ENCODE peak calls at places on chromosomes 11 and 22, in eight cellular contexts. B, T, D, Z, R, X, P and S are unnamed samples.

GRCh38 chr11:119085523-119085878 is 820 bp downstream of the HMBS start:
- DNase-seq in B (no peak), T (no peak), D (no peak), Z (no peak), R (no peak), X (no peak), P (no peak), S (no peak)

GRCh38 chr22:46052331-46052771 is 75.4 kb upstream of the WNT7B start:
- DNase-seq in B (no peak), T (no peak), D (no peak), Z (no peak), R (no peak), X (no peak), P (no peak), S (no peak)

GRCh38 chr11:115670538-115671200 is 166.5 kb upstream of the CADM1 start:
- DNase-seq in B (no peak), T (no peak), D (no peak), Z (no peak), R (no peak), X (no peak), P (no peak), S (no peak)

GRCh38 chr22:17788528-17789378 is 14.5 kb upstream of the BID start:
- DNase-seq in B (no peak), T (no peak), D (no peak), Z (no peak), R (no peak), X (no peak), P (no peak), S (no peak)

GRCh38 chr11:70159612-70160570 is 43.2 kb upstream of the FADD start:
- DNase-seq in B (no peak), T (peak; percentile 47), D (no peak), Z (no peak), R (peak; percentile 83), X (peak; percentile 89), P (no peak), S (no peak)

GRCh38 chr11:76803023-76803422 is 19.9 kb downstream of the TSKU start:
- DNase-seq in B (peak; percentile 49), T (peak; percentile 83), D (no peak), Z (no peak), R (no peak), X (no peak), P (peak; percentile 82), S (no peak)

GRCh38 chr11:10042699-10043098 is 251.3 kb downstream of the SBF2 start:
- DNase-seq in B (no peak), T (no peak), D (no peak), Z (no peak), R (no peak), X (no peak), P (no peak), S (no peak)

GRCh38 chr11:94791216-94791889 is 23.2 kb downstream of the AMOTL1 start:
- DNase-seq in B (no peak), T (no peak), D (no peak), Z (peak; percentile 46), R (no peak), X (no peak), P (peak; percentile 50), S (no peak)

GRCh38 chr22:49086181-49086580 is 741.5 kb downstream of the BRD1 start:
- DNase-seq in B (no peak), T (no peak), D (no peak), Z (no peak), R (no peak), X (no peak), P (no peak), S (no peak)

GRCh38 chr22:46038516-46039430 is 61.8 kb upstream of the WNT7B start:
- DNase-seq in B (no peak), T (no peak), D (no peak), Z (no peak), R (no peak), X (no peak), P (no peak), S (no peak)

GRCh38 chr11:19392321-19392720 is 151.6 kb upstream of the E2F8 start:
- DNase-seq in B (no peak), T (no peak), D (no peak), Z (no peak), R (no peak), X (no peak), P (no peak), S (no peak)

GRCh38 chr11:28105869-28106268 is 2.1 kb downstream of the KIF18A start:
- DNase-seq in B (no peak), T (no peak), D (no peak), Z (no peak), R (no peak), X (no peak), P (no peak), S (no peak)

GRCh38 chr22:19957445-19957844 is 15.8 kb upstream of the TXNRD2 start:
- DNase-seq in B (no peak), T (no peak), D (no peak), Z (no peak), R (no peak), X (no peak), P (no peak), S (no peak)
- TF ChIP-seq CTCF in B (peak; percentile 8), T (no peak), D (peak; percentile 5), Z (peak; percentile 9), R (peak; percentile 20), X (no peak), P (no peak), S (peak; percentile 14)

DNA sequence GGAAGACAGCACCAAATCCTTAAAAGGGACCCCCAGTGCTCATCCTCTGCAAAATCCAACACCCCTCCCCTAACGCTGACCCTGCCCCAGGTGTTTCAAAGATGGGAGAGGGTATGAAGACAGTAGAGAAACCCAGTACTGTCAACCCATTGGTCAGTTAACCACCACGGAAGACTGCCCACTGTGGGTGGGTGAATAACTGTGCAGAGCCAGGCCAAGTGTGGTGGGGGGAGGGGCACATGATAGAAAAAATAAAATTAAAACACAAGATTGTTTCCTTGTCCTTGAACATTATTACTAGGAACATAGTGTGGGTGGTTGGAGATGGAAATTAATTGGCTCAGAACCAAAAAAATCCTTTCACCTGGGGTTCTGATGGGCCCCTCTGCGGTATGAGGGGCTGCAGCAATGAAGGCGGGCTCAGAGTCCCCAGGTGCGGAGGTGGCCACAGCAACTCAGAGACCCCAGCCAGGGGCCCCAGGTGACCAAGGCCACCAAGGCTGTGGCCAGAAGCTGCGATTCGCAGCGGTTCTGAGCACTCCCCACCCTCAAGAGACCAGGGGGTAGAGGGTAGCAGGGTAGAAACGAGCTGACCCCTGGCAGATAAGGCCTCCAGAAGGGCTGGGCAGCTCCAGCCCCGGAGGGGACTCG is 1.1 kb downstream of the TNKS1BP1 start:
- DNase-seq in B (no peak), T (peak; percentile 40), D (no peak), Z (peak; percentile 45), R (no peak), X (no peak), P (peak; percentile 52), S (no peak)
- TF ChIP-seq CTCF in B (peak; percentile 9), T (no peak), D (peak; percentile 1), Z (peak; percentile 48), R (no peak), X (no peak), P (peak; percentile 21), S (no peak)

GRCh38 chr11:32487270-32487669 is 51.9 kb upstream of the WT1 start:
- DNase-seq in B (no peak), T (no peak), D (no peak), Z (no peak), R (no peak), X (peak; percentile 13), P (peak; percentile 29), S (peak; percentile 58)
- TF ChIP-seq CTCF in B (no peak), T (no peak), D (no peak), Z (peak; percentile 45), R (no peak), X (no peak), P (peak; percentile 43), S (peak; percentile 55)

GRCh38 chr11:64180871-64181270 is 5.1 kb upstream of the STIP1 start:
- DNase-seq in B (no peak), T (no peak), D (no peak), Z (no peak), R (no peak), X (no peak), P (no peak), S (no peak)

GRCh38 chr11:64181506-64182411 is 4.2 kb upstream of the STIP1 start:
- DNase-seq in B (peak; percentile 93), T (peak; percentile 93), D (no peak), Z (peak; percentile 94), R (peak; percentile 64), X (peak; percentile 88), P (peak; percentile 93), S (peak; percentile 83)

GRCh38 chr11:64185323-64186204 is at the start of gene STIP1:
- DNase-seq in B (peak; percentile 98), T (peak; percentile 100), D (peak; percentile 100), Z (peak; percentile 100), R (peak; percentile 100), X (peak; percentile 97), P (peak; percentile 100), S (peak; percentile 100)

GRCh38 chr11:64183890-64184289 is 2.1 kb upstream of the STIP1 start:
- DNase-seq in B (no peak), T (no peak), D (no peak), Z (no peak), R (no peak), X (no peak), P (no peak), S (no peak)

DNA sequence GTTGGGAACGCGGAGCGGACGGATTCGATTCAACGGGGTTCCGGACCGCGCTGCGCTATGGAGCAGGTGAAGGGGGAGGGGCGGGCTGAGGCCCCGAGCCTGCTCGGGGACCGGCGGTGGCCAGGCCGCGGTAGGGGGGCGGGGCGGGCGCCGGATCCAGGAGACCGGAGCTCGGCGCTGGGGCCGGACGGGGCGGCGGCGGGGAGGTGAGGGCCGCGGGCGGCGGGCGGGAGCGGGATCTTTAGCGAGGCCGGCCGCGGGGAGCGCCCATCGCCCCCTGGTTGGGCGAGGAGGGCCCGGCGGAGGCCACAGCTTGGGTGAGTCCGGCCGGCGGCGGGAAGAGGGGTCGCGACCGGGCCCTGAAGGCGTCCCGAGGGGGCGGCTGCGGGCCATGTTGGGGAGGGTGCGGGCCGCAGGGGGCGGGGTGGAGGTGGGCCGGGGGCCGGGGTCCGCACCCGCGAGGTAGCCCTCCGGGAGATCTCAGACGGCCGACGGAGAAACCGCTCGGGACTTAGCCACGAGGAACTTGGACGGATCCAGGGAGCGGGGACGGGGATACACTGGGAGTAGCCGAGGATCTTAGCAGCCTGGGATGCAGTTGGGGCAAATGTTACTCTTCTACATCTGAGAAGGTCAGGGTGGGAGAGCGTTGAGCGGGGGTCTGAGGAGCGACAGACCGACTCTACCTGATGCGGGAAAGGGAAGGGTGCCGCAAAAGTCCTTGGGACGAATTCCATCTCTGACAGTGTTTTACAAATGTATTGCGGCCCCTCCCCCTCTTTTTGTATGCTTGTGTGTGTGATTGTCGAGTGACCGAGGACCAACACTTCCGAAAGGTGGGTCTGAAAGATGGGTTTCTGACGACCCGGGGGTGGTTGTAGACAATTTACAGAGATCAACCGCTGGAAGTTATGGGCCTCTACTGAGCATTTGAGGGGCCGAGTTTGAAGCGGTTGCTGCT is 514 bp downstream of the STIP1 start:
- DNase-seq in B (no peak), T (peak; percentile 2), D (no peak), Z (no peak), R (no peak), X (no peak), P (no peak), S (peak; percentile 45)
- TF ChIP-seq CTCF in B (peak; percentile 31), T (no peak), D (no peak), Z (no peak), R (no peak), X (no peak), P (no peak), S (no peak)

GRCh38 chr11:134223836-134224709 is at the start of the genes NCAPD3 and VPS26B:
- DNase-seq in B (peak; percentile 97), T (peak; percentile 93), D (peak; percentile 88), Z (peak; percentile 97), R (peak; percentile 80), X (peak; percentile 94), P (peak; percentile 97), S (peak; percentile 99)
- TF ChIP-seq CTCF in B (no peak), T (no peak), D (no peak), Z (no peak), R (no peak), X (no peak), P (no peak), S (no peak)